ENCODE peak calls at places on chromosomes 2 and 18, in five cellular contexts. E, P, M, L and W are unnamed samples.

GRCh38 chr2:127098711-127099110 is 8.2 kb downstream of the BIN1 start:
- DNase-seq in E (no peak), P (no peak), M (no peak), L (no peak), W (no peak)

GRCh38 chr2:178530625-178531142 is 50.4 kb downstream of the PLEKHA3 start:
- DNase-seq in E (no peak), P (no peak), M (no peak), L (no peak), W (no peak)

GRCh38 chr2:161136696-161137324 is 23.4 kb upstream of the TANK start:
- DNase-seq in E (no peak), P (no peak), M (no peak), L (no peak), W (no peak)

GRCh38 chr2:75006041-75006440 is 47.6 kb downstream of the POLE4 start:
- DNase-seq in E (no peak), P (no peak), M (no peak), L (no peak), W (no peak)

GRCh38 chr2:38409136-38409903 is 32.2 kb upstream of the ATL2 start:
- DNase-seq in E (no peak), P (no peak), M (no peak), L (no peak), W (no peak)

GRCh38 chr2:95531254-95531771 is 46.8 kb upstream of the TRIM43B start:
- DNase-seq in E (no peak), P (no peak), M (no peak), L (no peak), W (no peak)

GRCh38 chr2:169141713-169142352 is 72.5 kb downstream of the DHRS9 start:
- DNase-seq in E (peak), P (peak), M (peak), L (peak), W (peak)

GRCh38 chr18:29285471-29285870 is 1108.5 kb upstream of the CDH2 start:
- DNase-seq in E (no peak), P (no peak), M (no peak), L (no peak), W (no peak)

GRCh38 chr2:43180901-43181300 is 45.5 kb downstream of the ZFP36L2 start:
- DNase-seq in E (no peak), P (no peak), M (no peak), L (no peak), W (no peak)

GRCh38 chr2:228542277-228542676 is 360.8 kb upstream of the SPHKAP start:
- DNase-seq in E (no peak), P (no peak), M (no peak), L (no peak), W (no peak)

GRCh38 chr2:207683879-207684627 is 27.4 kb upstream of the CCNYL1 start:
- DNase-seq in E (no peak), P (no peak), M (no peak), L (no peak), W (peak)